ENCODE peak calls at places on chromosomes 6 and 20, in ten cellular contexts. L is thyroid gland, M is endothelial cell of umbilical vein, U is A549, F is adrenal gland, X is stomach, G is transverse colon, E is K562, Q is Peyer's patch, K is HCT116. B is an unnamed sample. For H3K4me1, the result is how much of the 10 kb centered on the place peaks cover.

GRCh38 chr6:31035862-31036497 is 25.7 kb downstream of the MUC22 start:
- DNase-seq in G (no peak), E (no peak), X (no peak), U (no peak), F (no peak), K (no peak), Q (no peak), M (no peak), L (no peak), B (no peak)

GRCh38 chr6:28558629-28559028 is 32.9 kb downstream of the GPX5 start:
- DNase-seq in F (no peak), L (no peak), E (no peak), X (no peak), Q (no peak), G (no peak), K (no peak), M (no peak), U (no peak), B (no peak)

GRCh38 chr6:37514377-37514776 is 14.7 kb upstream of the CCDC167 start:
- DNase-seq in Q (no peak), X (no peak), K (no peak), U (no peak), G (no peak), E (no peak), F (no peak), M (no peak), L (no peak), B (no peak)

GRCh38 chr6:140711019-140711613 is 1336.7 kb upstream of the CITED2 start:
- DNase-seq in U (no peak), L (no peak), X (no peak), E (no peak), K (no peak), G (no peak), Q (no peak), M (no peak), F (no peak), B (no peak)

GRCh38 chr20:6007529-6008103 is 46.2 kb downstream of the LRRN4 start:
- DNase-seq in X (no peak), Q (no peak), E (no peak), U (no peak), G (no peak), F (no peak), K (no peak), L (no peak), M (peak), B (no peak)

GRCh38 chr6:104789770-104790190 is 69.9 kb downstream of the HACE1 start:
- DNase-seq in L (no peak), X (no peak), K (peak), U (peak), E (peak), Q (no peak), M (peak), G (no peak), F (no peak), B (no peak)

GRCh38 chr6:132763269-132763668 is 5.6 kb upstream of the VNN2 start:
- DNase-seq in M (no peak), K (no peak), X (no peak), G (peak), E (peak), Q (peak), L (peak), F (peak), U (no peak), B (no peak)

GRCh38 chr20:56247954-56248782 is at the start of gene MC3R:
- DNase-seq in E (peak), Q (peak), F (peak), X (peak), L (peak), M (peak), G (peak), K (peak), U (peak), B (no peak)

GRCh38 chr20:50467618-50468373 is 42.4 kb upstream of the PTPN1 start:
- DNase-seq in X (peak), F (peak), M (peak), K (peak), U (peak), Q (peak), G (no peak), E (peak), L (peak), B (no peak)

GRCh38 chr6:70222350-70222749 is 80.5 kb downstream of the COL9A1 start:
- DNase-seq in G (no peak), F (no peak), K (no peak), X (no peak), L (no peak), E (no peak), U (no peak), Q (no peak), M (no peak), B (no peak)

GRCh38 chr20:41782730-41783406 is 164.7 kb upstream of the CHD6 start:
- DNase-seq in Q (no peak), L (no peak), G (no peak), F (no peak), K (no peak), M (no peak), X (no peak), E (no peak), U (no peak), B (no peak)

GRCh38 chr6:3808759-3809514 is 40.2 kb upstream of the FAM50B start:
- DNase-seq in F (peak), Q (peak), G (peak), U (peak), M (peak), K (peak), E (no peak), L (peak), X (peak), B (peak)

GRCh38 chr20:37723668-37724067 is 29.8 kb downstream of the CTNNBL1 start:
- DNase-seq in E (no peak), X (peak), K (no peak), F (no peak), Q (no peak), L (no peak), U (no peak), M (no peak), G (no peak), B (no peak)

GRCh38 chr20:21702553-21703467 is 2.7 kb upstream of the PAX1 start:
- DNase-seq in X (no peak), L (peak), Q (no peak), F (peak), U (peak), M (peak), G (peak), E (peak), K (no peak), B (peak)

GRCh38 chr6:47679507-47679906 is 18.9 kb upstream of the ADGRF4 start:
- DNase-seq in K (no peak), E (no peak), M (no peak), F (no peak), G (no peak), Q (no peak), X (no peak), L (no peak), U (no peak), B (no peak)

GRCh38 chr6:160851031-160851430 is 140.5 kb upstream of the MAP3K4 start:
- DNase-seq in Q (no peak), X (no peak), F (no peak), K (no peak), M (no peak), E (no peak), U (no peak), G (no peak), L (no peak), B (no peak)

GRCh38 chr6:163260111-163260895 is 154.2 kb upstream of the QKI start:
- DNase-seq in U (no peak), X (no peak), E (no peak), K (no peak), Q (no peak), M (peak), F (peak), G (no peak), L (peak), B (peak)

GRCh38 chr6:113120577-113121285 is 736.4 kb upstream of the MARCKS start:
- DNase-seq in K (peak), M (peak), X (no peak), E (no peak), U (no peak), F (peak), G (no peak), L (no peak), Q (no peak), B (no peak)

GRCh38 chr6:66429220-66429619 is 722.2 kb upstream of the EYS start:
- DNase-seq in U (no peak), M (no peak), Q (no peak), X (no peak), G (no peak), F (no peak), L (no peak), K (no peak), E (no peak), B (no peak)

GRCh38 chr6:69863766-69864165 is 2.6 kb upstream of the COL19A1 start:
- DNase-seq in Q (no peak), E (no peak), F (no peak), M (no peak), G (no peak), U (no peak), K (no peak), X (no peak), L (no peak), B (no peak)

DNA sequence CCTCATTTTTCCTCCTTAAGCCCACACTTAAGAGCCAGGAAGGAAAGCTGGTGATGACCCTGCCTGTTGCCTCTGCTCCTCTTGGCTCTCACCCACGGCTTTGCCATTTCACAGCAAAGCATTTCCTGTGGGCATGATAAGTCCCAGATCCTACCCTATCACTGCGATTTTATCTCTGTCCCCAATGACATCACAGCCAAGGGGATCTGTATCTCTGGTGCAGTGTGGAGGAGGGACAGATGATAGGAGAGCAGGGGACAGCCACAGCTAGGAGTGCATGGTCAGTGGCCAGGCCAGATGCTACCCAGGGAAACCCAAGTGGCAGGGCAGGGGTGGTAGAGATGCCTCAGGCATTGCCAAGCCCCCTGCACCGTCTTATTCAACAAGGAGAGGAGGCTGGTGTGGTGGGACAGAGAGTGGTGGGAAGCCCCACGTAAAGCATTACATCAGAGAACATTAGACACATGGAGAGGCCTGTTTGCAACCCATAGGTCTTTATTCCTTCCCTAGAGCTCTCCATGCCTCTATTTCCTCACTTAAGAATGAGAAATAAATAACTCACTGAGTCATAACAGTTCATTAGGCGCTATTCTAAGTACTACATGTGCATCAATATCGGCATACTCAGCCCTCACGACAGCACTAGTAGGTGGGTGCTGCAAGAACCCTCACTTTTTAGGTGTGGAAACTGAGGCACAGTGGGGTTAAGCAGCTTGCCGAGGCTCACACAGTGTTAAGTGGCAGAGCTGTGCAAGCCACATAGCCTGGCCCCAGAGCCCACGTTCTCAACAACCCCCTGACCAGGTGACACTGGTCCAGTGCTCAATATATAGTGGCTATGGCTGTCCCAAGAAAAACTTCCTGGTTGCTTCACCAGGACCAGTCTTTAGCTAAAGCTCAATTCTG is 4.6 kb downstream of the TFEB start:
- DNase-seq in K (no peak), X (no peak), G (no peak), Q (no peak), U (no peak), F (peak), M (peak), L (no peak), E (no peak), B (peak)
- H3K4me1 ChIP-seq in K (under half), X (half or more), G (under half), Q (under half), U (under half), F (under half), M (under half), L (under half), E (under half), B (half or more)

DNA sequence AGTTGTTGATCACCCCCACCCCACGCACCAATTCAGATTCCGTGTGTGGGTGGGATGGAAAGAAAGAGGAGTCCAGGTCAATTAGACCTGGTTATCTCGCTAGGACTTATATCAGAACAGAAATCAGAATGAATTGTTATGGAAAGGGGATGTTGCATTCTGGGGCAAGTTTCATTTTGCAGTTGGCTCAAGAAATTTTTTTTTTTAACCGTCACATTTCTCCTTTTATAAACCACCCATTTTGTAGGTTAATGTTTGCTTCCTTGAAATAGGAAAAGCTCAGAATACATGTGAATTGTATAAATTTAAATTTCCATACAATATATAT is 46.9 kb upstream of the SUPT3H start:
- DNase-seq in F (no peak), K (no peak), L (no peak), G (no peak), U (no peak), M (no peak), X (no peak), Q (no peak), E (no peak), B (no peak)
- TF ChIP-seq POLR2A in F (no peak), K (no peak), L (no peak), G (no peak), U (no peak), M (no peak), X (no peak), Q (no peak), E (no peak), B (no peak)

GRCh38 chr20:62949887-62950286 is 2.6 kb upstream of the SLC17A9 start:
- DNase-seq in X (no peak), Q (no peak), G (no peak), K (no peak), M (no peak), E (no peak), U (no peak), F (no peak), L (no peak), B (no peak)
- H3K4me1 ChIP-seq in X (under half), Q (under half), G (under half), K (under half), M (under half), E (under half), U (under half), F (under half), L (under half), B (under half)

DNA sequence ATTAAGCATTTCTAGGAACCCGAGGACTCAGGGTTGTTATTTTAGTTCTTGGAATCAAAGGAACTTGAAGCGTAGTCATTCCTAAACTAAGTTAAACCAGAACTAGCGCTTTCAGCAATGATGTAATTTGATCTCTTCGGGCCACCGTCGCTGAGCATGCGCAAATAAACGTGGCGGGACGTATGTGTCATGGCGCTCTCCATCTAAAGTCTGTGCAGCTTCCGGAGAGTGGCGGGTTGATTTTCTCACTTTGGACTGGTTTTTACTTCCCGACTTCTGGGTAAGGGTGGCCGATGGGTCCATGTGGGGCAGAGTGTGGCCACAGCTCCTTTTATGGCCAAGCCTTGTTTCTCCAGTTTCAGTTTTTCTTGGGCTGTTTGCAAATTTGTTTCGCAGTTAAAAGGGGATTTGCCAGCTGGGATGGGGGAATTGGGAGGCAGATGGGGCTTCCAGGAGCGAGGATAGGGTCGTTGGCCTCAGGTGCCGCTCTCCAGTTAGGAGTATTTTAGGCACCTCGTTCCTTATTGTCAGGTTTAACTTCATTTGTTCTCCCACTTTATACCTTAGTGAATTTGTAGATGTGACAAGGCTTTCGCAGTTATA is at the start of gene CDKAL1:
- DNase-seq in E (peak), M (peak), F (peak), X (peak), L (peak), K (peak), Q (peak), U (peak), G (peak), B (peak)
- TF ChIP-seq POLR2A in E (peak), M (peak), F (no peak), X (no peak), L (no peak), K (peak), Q (no peak), U (peak), G (peak), B (peak)

DNA sequence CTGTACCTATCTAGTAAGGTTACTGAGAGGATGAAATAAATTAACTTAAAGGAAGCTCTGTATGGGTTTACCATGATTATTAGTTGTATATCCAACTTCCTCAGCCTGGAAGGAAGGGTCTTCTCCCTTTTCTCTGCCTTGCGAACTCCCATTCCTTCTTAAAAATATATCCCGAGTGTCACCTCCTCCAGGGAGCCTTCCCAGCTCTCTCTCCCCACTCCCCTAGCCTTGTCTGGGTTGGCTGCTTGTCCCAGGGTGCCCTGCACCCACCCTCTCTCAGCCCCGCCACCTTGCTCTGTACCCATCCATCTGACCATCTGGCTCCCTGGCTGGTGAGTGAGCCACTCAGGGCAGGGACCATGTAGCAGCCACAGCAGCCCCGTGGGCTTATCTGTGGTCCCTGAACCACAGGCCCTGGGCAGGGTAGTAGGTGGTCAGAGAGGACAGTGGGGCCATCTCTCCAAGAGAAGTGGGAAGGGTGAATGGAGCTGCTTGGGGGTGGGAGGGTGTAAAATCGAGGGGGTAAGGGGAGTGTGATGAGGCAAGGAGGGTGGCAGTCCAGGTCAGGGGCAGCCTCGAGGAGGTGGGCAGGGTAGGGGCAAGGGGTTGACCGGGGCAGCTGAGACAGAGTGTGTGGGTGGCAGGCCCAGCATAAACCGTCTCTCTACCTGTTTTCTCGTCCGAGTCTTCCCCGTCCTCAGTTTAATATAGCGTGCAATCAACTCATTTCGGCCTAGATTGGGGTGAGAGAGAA is 12.8 kb downstream of the TEAD3 start:
- DNase-seq in K (no peak), E (no peak), F (no peak), X (no peak), M (no peak), Q (no peak), U (no peak), L (no peak), G (no peak), B (no peak)
- H3K4me1 ChIP-seq in K (half or more), E (under half), F (under half), X (half or more), M (under half), Q (under half), U (under half), L (under half), G (under half), B (under half)

DNA sequence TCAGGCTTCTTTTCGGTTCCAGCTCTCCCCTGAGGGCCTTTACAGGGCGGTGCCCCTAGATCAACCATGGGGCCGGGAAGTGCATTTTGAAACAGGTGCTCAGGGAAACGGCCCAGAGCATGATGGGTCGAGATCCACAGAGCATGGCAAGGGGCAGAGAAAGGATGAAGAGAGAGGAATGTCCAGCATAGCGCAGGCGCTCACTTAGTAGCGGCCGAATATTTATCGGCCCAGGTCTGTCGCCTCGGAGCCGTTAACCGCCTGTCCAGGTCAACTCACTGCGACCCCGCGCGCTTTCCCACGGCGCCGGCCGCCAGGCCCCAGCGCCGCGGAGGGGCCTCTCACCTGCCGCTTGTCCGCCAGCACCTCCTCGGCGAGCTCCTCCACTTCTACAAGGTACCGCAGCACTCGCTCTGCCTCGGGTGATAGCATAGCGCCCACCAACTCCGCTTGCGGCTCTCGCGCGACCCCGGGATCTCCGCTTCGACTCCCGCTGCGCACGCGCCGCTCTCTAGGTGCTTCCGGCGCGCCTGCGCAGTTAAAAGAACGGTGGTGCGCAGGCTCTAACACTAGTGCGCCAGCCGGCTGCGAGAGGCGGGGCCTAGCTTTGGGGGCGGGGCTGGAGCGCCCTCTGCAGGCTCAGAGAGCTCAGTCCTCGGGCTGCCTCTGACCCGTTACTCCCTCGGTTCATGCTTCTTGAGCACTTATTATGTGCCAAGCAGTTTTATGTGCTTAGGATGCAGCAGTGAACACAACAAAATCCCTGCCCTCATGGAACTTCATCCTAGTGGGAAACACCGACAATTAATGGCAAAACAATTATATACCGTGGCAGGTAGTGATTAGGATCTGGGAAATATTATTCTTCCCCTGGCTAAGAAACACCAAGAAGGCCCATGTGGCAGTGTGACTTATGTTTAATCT is at the start of gene PDRG1:
- DNase-seq in K (peak), M (peak), X (peak), E (peak), G (peak), U (peak), Q (peak), F (peak), L (peak), B (peak)
- TF ChIP-seq POLR2A in K (peak), M (peak), X (no peak), E (peak), G (peak), U (peak), Q (peak), F (no peak), L (peak), B (no peak)

DNA sequence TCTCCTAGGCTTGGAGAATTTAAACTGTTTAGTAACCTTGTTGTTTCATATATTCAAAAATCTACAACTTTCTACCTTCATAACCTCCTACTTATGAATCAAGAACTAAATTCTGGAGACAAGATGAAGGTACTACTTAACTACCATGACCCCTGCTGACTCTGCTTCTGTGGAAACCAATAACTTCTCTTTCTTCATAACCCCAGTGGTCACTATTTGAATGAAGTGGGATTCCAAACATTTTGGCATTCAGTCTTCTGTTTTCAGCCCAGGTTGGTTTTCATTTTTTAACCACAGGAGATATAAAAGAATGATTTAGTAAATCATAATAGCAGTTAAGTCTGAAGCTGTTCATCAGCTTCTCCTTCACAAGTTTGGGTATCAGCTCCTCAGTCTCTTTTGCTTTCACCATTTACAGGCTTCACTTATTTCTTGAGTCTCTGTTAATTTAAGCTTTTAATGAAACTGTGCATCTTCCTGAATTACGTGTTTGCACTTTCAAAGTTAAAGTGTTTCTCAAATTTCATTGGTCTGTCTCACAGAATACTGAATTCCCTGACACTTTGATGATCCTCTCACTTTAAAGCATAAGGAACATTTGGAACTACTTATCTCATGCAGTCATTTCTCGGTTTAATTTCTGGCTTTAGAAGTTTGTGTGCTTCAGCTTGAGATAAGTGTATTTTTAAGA is 9.5 kb downstream of the SENP6 start:
- DNase-seq in U (no peak), M (no peak), X (no peak), G (no peak), E (no peak), L (no peak), F (no peak), Q (no peak), K (no peak), B (no peak)
- H3K4me1 ChIP-seq in U (under half), M (under half), X (half or more), G (half or more), E (under half), L (half or more), F (under half), Q (under half), K (under half), B (under half)

B was measured in heart left ventricle.